ENCODE peak calls at places on chromosomes 16 and 17, in four cellular contexts. One of them, this sample, is unnamed.

GRCh38 chr17:34827008-34827407 is 134.3 kb downstream of the CCT6B start:
- DNase-seq in K562: no peak
- DNase-seq in HepG2: no peak
- DNase-seq in WTC11: no peak
- DNase-seq in this sample: no peak

GRCh38 chr17:81035389-81036127 is 607 bp downstream of the BAIAP2 start:
- DNase-seq in HepG2: no peak
- DNase-seq in WTC11: no peak
- DNase-seq in K562: peak
- DNase-seq in this sample: no peak

GRCh38 chr17:62696726-62697490 is 69.4 kb downstream of the MRC2 start:
- DNase-seq in K562: no peak
- DNase-seq in WTC11: no peak
- DNase-seq in HepG2: no peak
- DNase-seq in this sample: no peak

GRCh38 chr16:89985219-89985618 is 34.0 kb downstream of the DBNDD1 start:
- DNase-seq in K562: no peak
- DNase-seq in HepG2: no peak
- DNase-seq in WTC11: no peak
- DNase-seq in this sample: no peak

GRCh38 chr16:27448531-27449433 is 46.8 kb downstream of the IL21R start:
- DNase-seq in WTC11: no peak
- DNase-seq in K562: no peak
- DNase-seq in HepG2: peak
- DNase-seq in this sample: no peak

GRCh38 chr17:79026345-79027273 is 2.6 kb downstream of the C1QTNF1 start:
- DNase-seq in K562: no peak
- DNase-seq in HepG2: peak
- DNase-seq in WTC11: no peak
- DNase-seq in this sample: no peak

GRCh38 chr17:31677681-31678080 is 181.4 kb downstream of the COPRS start:
- DNase-seq in HepG2: no peak
- DNase-seq in K562: no peak
- DNase-seq in WTC11: no peak
- DNase-seq in this sample: no peak

GRCh38 chr17:7021993-7022778 is 664 bp upstream of the BCL6B start:
- DNase-seq in WTC11: peak
- DNase-seq in K562: peak
- DNase-seq in HepG2: no peak
- DNase-seq in this sample: no peak

GRCh38 chr17:145671-146541 is 8.5 kb downstream of the SCGB1C2 start:
- DNase-seq in HepG2: no peak
- DNase-seq in K562: no peak
- DNase-seq in WTC11: no peak
- DNase-seq in this sample: no peak

GRCh38 chr17:2195729-2196128 is 107.9 kb downstream of the SMG6 start:
- DNase-seq in WTC11: no peak
- DNase-seq in HepG2: no peak
- DNase-seq in K562: no peak
- DNase-seq in this sample: peak

GRCh38 chr17:75822119-75822799 is 21.9 kb downstream of the UNC13D start:
- DNase-seq in K562: no peak
- DNase-seq in HepG2: no peak
- DNase-seq in WTC11: no peak
- DNase-seq in this sample: no peak

GRCh38 chr16:83714286-83714685 is 93.5 kb upstream of the HSBP1 start:
- DNase-seq in WTC11: no peak
- DNase-seq in HepG2: no peak
- DNase-seq in K562: no peak
- DNase-seq in this sample: no peak

GRCh38 chr17:28379814-28380571 is 8.5 kb downstream of the SARM1 start:
- DNase-seq in K562: no peak
- DNase-seq in WTC11: no peak
- DNase-seq in HepG2: peak
- DNase-seq in this sample: no peak

GRCh38 chr17:78041401-78042179 is 83.1 kb downstream of the TNRC6C start:
- DNase-seq in K562: no peak
- DNase-seq in HepG2: no peak
- DNase-seq in WTC11: no peak
- DNase-seq in this sample: no peak

GRCh38 chr17:77679589-77679988 is 278.9 kb upstream of the TNRC6C start:
- DNase-seq in HepG2: no peak
- DNase-seq in WTC11: no peak
- DNase-seq in K562: no peak
- DNase-seq in this sample: no peak

GRCh38 chr16:20348365-20349185 is 3.9 kb downstream of the UMOD start:
- DNase-seq in K562: no peak
- DNase-seq in HepG2: no peak
- DNase-seq in WTC11: peak
- DNase-seq in this sample: no peak

GRCh38 chr16:86528061-86528929 is 18.0 kb downstream of the FOXF1 start:
- DNase-seq in HepG2: no peak
- DNase-seq in K562: no peak
- DNase-seq in WTC11: no peak
- DNase-seq in this sample: no peak

GRCh38 chr16:27177031-27177774 is 26.1 kb upstream of the KDM8 start:
- DNase-seq in WTC11: no peak
- DNase-seq in K562: no peak
- DNase-seq in HepG2: no peak
- DNase-seq in this sample: no peak

GRCh38 chr16:67537270-67537635 is 8.6 kb downstream of the RIPOR1 start:
- DNase-seq in WTC11: peak
- DNase-seq in K562: no peak
- DNase-seq in HepG2: no peak
- DNase-seq in this sample: no peak

GRCh38 chr17:69218986-69219385 is 9.6 kb downstream of the ABCA10 start:
- DNase-seq in HepG2: no peak
- DNase-seq in WTC11: no peak
- DNase-seq in K562: no peak
- DNase-seq in this sample: no peak

GRCh38 chr17:7173687-7174602 is 5.2 kb downstream of the ASGR1 start:
- DNase-seq in HepG2: no peak
- DNase-seq in K562: no peak
- DNase-seq in WTC11: peak
- DNase-seq in this sample: no peak

GRCh38 chr17:14119546-14119945 is 50.2 kb downstream of the COX10 start:
- DNase-seq in K562: no peak
- DNase-seq in HepG2: no peak
- DNase-seq in WTC11: no peak
- DNase-seq in this sample: no peak

GRCh38 chr16:30060354-30061194 is 5.0 kb upstream of the ALDOA start:
- DNase-seq in WTC11: no peak
- DNase-seq in K562: no peak
- DNase-seq in HepG2: no peak
- DNase-seq in this sample: no peak

GRCh38 chr16:4298761-4299522 is 16.9 kb upstream of the GLIS2 start:
- DNase-seq in WTC11: peak
- DNase-seq in K562: peak
- DNase-seq in HepG2: no peak
- DNase-seq in this sample: no peak

GRCh38 chr17:42564815-42565522 is 1.9 kb upstream of the MLX start:
- DNase-seq in HepG2: peak
- DNase-seq in WTC11: no peak
- DNase-seq in K562: no peak
- DNase-seq in this sample: no peak

GRCh38 chr16:67534420-67534819 is 5.8 kb downstream of the RIPOR1 start:
- DNase-seq in K562: peak
- DNase-seq in HepG2: no peak
- DNase-seq in WTC11: no peak
- DNase-seq in this sample: no peak

GRCh38 chr17:79315282-79316106 is 240.9 kb downstream of the ENGASE start:
- DNase-seq in K562: no peak
- DNase-seq in WTC11: no peak
- DNase-seq in HepG2: no peak
- DNase-seq in this sample: no peak

GRCh38 chr17:44585315-44585714 is 28.0 kb downstream of the FZD2 start:
- DNase-seq in K562: no peak
- DNase-seq in WTC11: no peak
- DNase-seq in HepG2: no peak
- DNase-seq in this sample: no peak

GRCh38 chr17:27496501-27496943 is 40.3 kb downstream of the KSR1 start:
- DNase-seq in WTC11: no peak
- DNase-seq in K562: no peak
- DNase-seq in HepG2: peak
- DNase-seq in this sample: no peak

GRCh38 chr17:66301418-66301863 is 972 bp upstream of the PRKCA start:
- DNase-seq in WTC11: no peak
- DNase-seq in K562: no peak
- DNase-seq in HepG2: no peak
- DNase-seq in this sample: no peak

GRCh38 chr16:83353241-83353640 is 454.5 kb upstream of the HSBP1 start:
- DNase-seq in WTC11: no peak
- DNase-seq in K562: no peak
- DNase-seq in HepG2: no peak
- DNase-seq in this sample: no peak

GRCh38 chr16:65745-66144 is 6.7 kb downstream of the RHBDF1 start:
- DNase-seq in WTC11: peak
- DNase-seq in HepG2: peak
- DNase-seq in K562: peak
- DNase-seq in this sample: no peak

GRCh38 chr17:38357488-38358123 is 6.0 kb downstream of the SOCS7 start:
- DNase-seq in WTC11: no peak
- DNase-seq in HepG2: no peak
- DNase-seq in K562: no peak
- DNase-seq in this sample: no peak

GRCh38 chr17:20995164-20995872 is 47.5 kb downstream of the USP22 start:
- DNase-seq in K562: no peak
- DNase-seq in HepG2: no peak
- DNase-seq in WTC11: no peak
- DNase-seq in this sample: no peak
- TF ChIP-seq CREM in K562: no peak
- TF ChIP-seq CREM in HepG2: no peak
- TF ChIP-seq CREM in WTC11: no peak
- TF ChIP-seq CREM in this sample: no peak

GRCh38 chr17:83136931-83137330 is 57.5 kb downstream of the METRNL start:
- DNase-seq in WTC11: no peak
- DNase-seq in HepG2: no peak
- DNase-seq in K562: no peak
- DNase-seq in this sample: no peak

GRCh38 chr17:83136156-83136555 is 56.7 kb downstream of the METRNL start:
- DNase-seq in K562: no peak
- DNase-seq in HepG2: no peak
- DNase-seq in WTC11: no peak
- DNase-seq in this sample: no peak

GRCh38 chr17:83133302-83134121 is 54.1 kb downstream of the METRNL start:
- DNase-seq in WTC11: no peak
- DNase-seq in HepG2: no peak
- DNase-seq in K562: no peak
- DNase-seq in this sample: no peak

GRCh38 chr17:83135692-83136091 is 56.3 kb downstream of the METRNL start:
- DNase-seq in WTC11: no peak
- DNase-seq in K562: no peak
- DNase-seq in HepG2: no peak
- DNase-seq in this sample: no peak

GRCh38 chr17:83137523-83137922 is 58.1 kb downstream of the METRNL start:
- DNase-seq in K562: no peak
- DNase-seq in WTC11: no peak
- DNase-seq in HepG2: no peak
- DNase-seq in this sample: no peak
- TF ChIP-seq CREM in K562: no peak
- TF ChIP-seq CREM in WTC11: no peak
- TF ChIP-seq CREM in HepG2: no peak
- TF ChIP-seq CREM in this sample: no peak

DNA sequence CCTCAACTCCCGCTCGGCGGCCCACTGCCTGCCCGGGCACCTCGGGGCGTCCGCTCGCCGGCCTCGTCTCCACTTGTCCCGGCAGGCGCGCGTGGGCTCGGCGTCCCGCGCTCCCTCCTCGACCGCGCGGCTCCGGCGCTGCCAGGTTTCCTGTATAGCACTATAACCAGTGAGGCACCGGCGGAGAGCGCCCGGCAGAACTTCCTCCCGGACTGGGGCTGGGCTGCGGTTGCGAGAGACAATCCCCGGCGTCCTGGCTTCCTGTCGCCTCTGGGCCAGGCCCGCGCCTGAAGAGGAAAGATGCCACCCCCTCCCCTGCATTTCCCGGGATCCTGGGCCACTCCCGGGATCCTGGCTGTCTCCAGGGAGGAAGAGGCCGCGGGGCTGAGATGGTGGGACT is 119.3 kb upstream of the SMURF2 start:
- DNase-seq in WTC11: peak
- DNase-seq in K562: no peak
- DNase-seq in HepG2: no peak
- DNase-seq in this sample: no peak
- TF ChIP-seq CREM in WTC11: no peak
- TF ChIP-seq CREM in K562: no peak
- TF ChIP-seq CREM in HepG2: no peak
- TF ChIP-seq CREM in this sample: no peak

GRCh38 chr16:8113843-8114242 is 476.5 kb downstream of the TMEM114 start:
- DNase-seq in K562: no peak
- DNase-seq in WTC11: no peak
- DNase-seq in HepG2: no peak
- DNase-seq in this sample: no peak

GRCh38 chr16:8110572-8111514 is 479.5 kb downstream of the TMEM114 start:
- DNase-seq in HepG2: no peak
- DNase-seq in K562: no peak
- DNase-seq in WTC11: no peak
- DNase-seq in this sample: no peak

GRCh38 chr16:8108991-8109509 is 481.3 kb downstream of the TMEM114 start:
- DNase-seq in K562: peak
- DNase-seq in HepG2: no peak
- DNase-seq in WTC11: no peak
- DNase-seq in this sample: no peak

GRCh38 chr16:8103649-8104289 is 486.5 kb downstream of the TMEM114 start:
- DNase-seq in WTC11: no peak
- DNase-seq in HepG2: no peak
- DNase-seq in K562: no peak
- DNase-seq in this sample: no peak

DNA sequence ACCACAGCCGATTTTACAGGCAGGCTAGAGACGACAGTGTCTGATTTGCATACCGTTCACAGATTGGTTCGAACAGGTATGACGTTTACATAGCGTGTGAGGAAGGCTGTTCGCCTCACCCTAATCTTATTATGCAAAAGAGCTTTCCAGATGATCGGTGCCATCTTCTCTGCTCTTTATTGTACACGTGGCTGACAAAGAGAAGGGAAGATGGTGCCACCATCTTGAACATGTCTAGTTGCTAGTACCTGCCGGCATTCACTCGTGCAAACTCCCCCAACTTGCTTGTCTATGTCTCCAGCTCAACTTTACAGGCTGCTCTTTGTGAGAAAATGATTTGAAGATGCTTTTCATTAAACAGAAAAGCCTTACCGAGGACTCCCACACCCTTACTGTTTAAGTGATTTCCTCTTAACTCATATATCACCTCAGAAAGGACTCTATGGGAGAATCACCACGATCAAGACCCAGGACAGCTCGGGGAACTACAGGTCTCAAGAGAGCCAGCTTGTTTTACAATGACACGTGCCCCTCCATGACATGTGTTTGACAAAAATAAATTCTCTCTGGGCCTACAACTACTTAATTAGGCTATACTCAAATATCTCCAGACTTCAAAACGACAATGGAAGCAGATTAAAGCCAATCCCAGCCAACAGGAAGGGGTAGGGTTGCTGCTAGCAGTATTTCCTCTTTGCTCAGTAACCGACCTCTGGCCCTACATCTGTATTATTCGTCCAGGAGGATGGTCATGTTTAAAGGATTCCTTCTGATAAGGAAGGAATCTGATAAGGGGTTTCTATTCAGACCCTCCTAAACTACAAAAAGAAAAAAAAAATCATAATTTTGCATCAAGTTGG is 480.6 kb downstream of the TMEM114 start:
- DNase-seq in WTC11: no peak
- DNase-seq in K562: peak
- DNase-seq in HepG2: no peak
- DNase-seq in this sample: no peak
- TF ChIP-seq CREM in WTC11: no peak
- TF ChIP-seq CREM in K562: peak
- TF ChIP-seq CREM in HepG2: no peak
- TF ChIP-seq CREM in this sample: no peak